ENCODE peak calls at places on chromosome 1, in five cellular contexts. X is hypothalamus, F is KBM-7, A is neural progenitor cell, C is colonic mucosa. Q is an unnamed sample.

GRCh38 chr1:31576201-31576669 is at the start of gene TINAGL1:
- DNase-seq in X (no peak), F (no peak), A (peak), C (peak), Q (no peak)

GRCh38 chr1:58649555-58649954 is 50.3 kb downstream of the MYSM1 start:
- DNase-seq in X (no peak), F (no peak), A (no peak), C (peak), Q (no peak)

GRCh38 chr1:163535807-163536206 is 214.1 kb downstream of the NUF2 start:
- DNase-seq in X (no peak), F (peak), A (peak), C (no peak), Q (no peak)

GRCh38 chr1:204197068-204197467 is 777 bp upstream of the KISS1 start:
- DNase-seq in X (no peak), F (no peak), A (no peak), C (no peak), Q (no peak)

GRCh38 chr1:173122344-173122880 is 71.7 kb upstream of the TNFSF18 start:
- DNase-seq in X (no peak), F (no peak), A (no peak), C (no peak), Q (no peak)

GRCh38 chr1:165144757-165145397 is 211.6 kb downstream of the LMX1A start:
- DNase-seq in X (peak), F (peak), A (peak), C (peak), Q (peak)

GRCh38 chr1:92168657-92169056 is 49.1 kb upstream of the C1orf146 start:
- DNase-seq in X (no peak), F (no peak), A (peak), C (no peak), Q (peak)

GRCh38 chr1:116679091-116679827 is 11.7 kb upstream of the IGSF3 start:
- DNase-seq in X (no peak), F (no peak), A (peak), C (no peak), Q (no peak)

GRCh38 chr1:18266391-18266790 is 158.8 kb downstream of the IGSF21 start:
- DNase-seq in X (no peak), F (no peak), A (no peak), C (no peak), Q (no peak)

GRCh38 chr1:5448486-5448885 is 543.7 kb downstream of the NPHP4 start:
- DNase-seq in X (no peak), F (no peak), A (peak), C (no peak), Q (no peak)

GRCh38 chr1:152745289-152745704 is 12.5 kb upstream of the KPRP start:
- DNase-seq in X (no peak), F (no peak), A (no peak), C (no peak), Q (no peak)

GRCh38 chr1:33337994-33338494 is 17.1 kb upstream of the A3GALT2 start:
- DNase-seq in X (no peak), F (no peak), A (no peak), C (no peak), Q (no peak)

GRCh38 chr1:59415876-59416275 is 119.0 kb downstream of the FGGY start:
- DNase-seq in X (no peak), F (no peak), A (no peak), C (no peak), Q (no peak)

GRCh38 chr1:244048566-244049141 is 2.4 kb upstream of the ZBTB18 start:
- DNase-seq in X (no peak), F (no peak), A (peak), C (no peak), Q (no peak)

GRCh38 chr1:11746092-11746491 is 10.2 kb downstream of the AGTRAP start:
- DNase-seq in X (no peak), F (no peak), A (no peak), C (no peak), Q (no peak)

GRCh38 chr1:91884459-91885290 is 1.3 kb downstream of the TGFBR3 start:
- DNase-seq in X (no peak), F (peak), A (peak), C (peak), Q (no peak)

GRCh38 chr1:154236855-154237254 is 16.1 kb downstream of the UBAP2L start:
- DNase-seq in X (no peak), F (no peak), A (no peak), C (no peak), Q (no peak)

GRCh38 chr1:6357243-6357929 is 36.2 kb downstream of the ACOT7 start:
- DNase-seq in X (no peak), F (no peak), A (peak), C (peak), Q (no peak)

GRCh38 chr1:158013840-158014520 is 20.5 kb downstream of the KIRREL1 start:
- DNase-seq in X (no peak), F (no peak), A (peak), C (no peak), Q (no peak)

GRCh38 chr1:202251424-202252256 is 58.0 kb downstream of the LGR6 start:
- DNase-seq in X (no peak), F (no peak), A (no peak), C (no peak), Q (no peak)

GRCh38 chr1:42176902-42177519 is 12.5 kb upstream of the GUCA2A start:
- DNase-seq in X (no peak), F (peak), A (peak), C (no peak), Q (peak)

GRCh38 chr1:93427656-93428055 is 20.3 kb upstream of the FNBP1L start:
- DNase-seq in X (no peak), F (no peak), A (no peak), C (no peak), Q (no peak)

GRCh38 chr1:224488806-224489584 is 54.4 kb upstream of the WDR26 start:
- DNase-seq in X (no peak), F (no peak), A (no peak), C (no peak), Q (no peak)

GRCh38 chr1:163565171-163565570 is 243.4 kb downstream of the NUF2 start:
- DNase-seq in X (no peak), F (no peak), A (peak), C (no peak), Q (no peak)

GRCh38 chr1:224080082-224080774 is 33.7 kb upstream of the FBXO28 start:
- DNase-seq in X (no peak), F (no peak), A (no peak), C (no peak), Q (peak)

GRCh38 chr1:16236091-16236494 is 890 bp downstream of the CPLANE2 start:
- DNase-seq in X (no peak), F (peak), A (peak), C (peak), Q (no peak)

GRCh38 chr1:159594581-159594980 is 7.0 kb downstream of the APCS start:
- DNase-seq in X (no peak), F (no peak), A (no peak), C (no peak), Q (no peak)

GRCh38 chr1:186571771-186572170 is 108.5 kb downstream of the PTGS2 start:
- DNase-seq in X (no peak), F (no peak), A (no peak), C (no peak), Q (no peak)

GRCh38 chr1:11523746-11524464 is 45.0 kb downstream of the DISP3 start:
- DNase-seq in X (no peak), F (no peak), A (no peak), C (no peak), Q (no peak)

GRCh38 chr1:53330819-53331218 is 2.9 kb upstream of the LRP8 start:
- DNase-seq in X (no peak), F (no peak), A (no peak), C (no peak), Q (no peak)

GRCh38 chr1:6134206-6134605 is 45.9 kb downstream of the CHD5 start:
- DNase-seq in X (no peak), F (no peak), A (no peak), C (no peak), Q (no peak)

GRCh38 chr1:243254233-243254926 is 701 bp downstream of the CEP170 start:
- DNase-seq in X (peak), F (peak), A (peak), C (peak), Q (peak)

GRCh38 chr1:30381266-30381665 is 342.1 kb downstream of the MATN1 start:
- DNase-seq in X (no peak), F (no peak), A (no peak), C (no peak), Q (no peak)